ENCODE peak calls at places on chromosomes 4 and X, in six cellular contexts. T is testis, N is uterus, W is K562, O is GM12878, H is ovary. R is an unnamed sample.

GRCh38 chrX:123184858-123185251 is 777 bp downstream of the GRIA3 start:
- DNase-seq in T (peak; percentile 16), N (no peak), W (no peak), O (no peak), H (peak; percentile 19), R (no peak)

GRCh38 chrX:106726485-106727437 is at the start of gene RNF128:
- DNase-seq in T (peak; percentile 41), N (no peak), W (no peak), O (no peak), H (peak; percentile 23), R (no peak)

GRCh38 chrX:39336709-39337294 is 535.5 kb downstream of the MID1IP1 start:
- DNase-seq in T (peak; percentile 33), N (peak; percentile 70), W (no peak), O (peak; percentile 32), H (peak; percentile 56), R (no peak)

GRCh38 chr4:18366762-18367358 is 345.3 kb upstream of the LCORL start:
- DNase-seq in T (no peak), N (no peak), W (no peak), O (peak; percentile 7), H (no peak), R (no peak)

GRCh38 chr4:5378002-5378401 is 326.7 kb downstream of the STK32B start:
- DNase-seq in T (no peak), N (no peak), W (peak; percentile 49), O (no peak), H (no peak), R (no peak)

GRCh38 chrX:68827256-68827655 is 1.6 kb upstream of the EFNB1 start:
- DNase-seq in T (no peak), N (no peak), W (no peak), O (no peak), H (no peak), R (no peak)

GRCh38 chr4:114383721-114384120 is 214.9 kb upstream of the UGT8 start:
- DNase-seq in T (no peak), N (no peak), W (no peak), O (no peak), H (no peak), R (no peak)

GRCh38 chr4:26862381-26862915 is 1.8 kb downstream of the STIM2 start:
- DNase-seq in T (no peak), N (no peak), W (no peak), O (no peak), H (no peak), R (no peak)

GRCh38 chr4:6069845-6070709 is 51.8 kb upstream of the C4orf50 start:
- DNase-seq in T (no peak), N (no peak), W (no peak), O (no peak), H (no peak), R (no peak)

GRCh38 chr4:121796283-121796682 is 4.8 kb upstream of the EXOSC9 start:
- DNase-seq in T (no peak), N (no peak), W (no peak), O (no peak), H (no peak), R (no peak)

GRCh38 chr4:57163530-57164459 is 53.6 kb upstream of the IGFBP7 start:
- DNase-seq in T (peak; percentile 87), N (peak; percentile 72), W (peak; percentile 79), O (peak; percentile 13), H (peak; percentile 80), R (peak; percentile 8)

GRCh38 chr4:20253272-20253798 is 1.6 kb downstream of the SLIT2 start:
- DNase-seq in T (peak; percentile 19), N (peak; percentile 18), W (no peak), O (no peak), H (no peak), R (no peak)

GRCh38 chr4:184355111-184355604 is 119.2 kb downstream of the IRF2 start:
- DNase-seq in T (peak; percentile 28), N (peak; percentile 39), W (peak; percentile 24), O (peak; percentile 84), H (no peak), R (peak; percentile 3)

GRCh38 chr4:10011277-10011676 is 10.0 kb downstream of the SLC2A9 start:
- DNase-seq in T (no peak), N (no peak), W (no peak), O (no peak), H (no peak), R (no peak)

GRCh38 chr4:67106846-67107467 is 438.3 kb downstream of the CENPC start:
- DNase-seq in T (no peak), N (no peak), W (no peak), O (no peak), H (no peak), R (no peak)

GRCh38 chr4:184400375-184400870 is 73.9 kb downstream of the IRF2 start:
- DNase-seq in T (no peak), N (no peak), W (no peak), O (no peak), H (peak; percentile 45), R (no peak)

GRCh38 chr4:152369903-152370296 is 166.0 kb downstream of the FBXW7 start:
- DNase-seq in T (no peak), N (no peak), W (no peak), O (no peak), H (no peak), R (no peak)

GRCh38 chrX:136819026-136819425 is 38.3 kb upstream of the ARHGEF6 start:
- DNase-seq in T (no peak), N (no peak), W (no peak), O (no peak), H (no peak), R (no peak)

GRCh38 chrX:22389544-22390243 is 117.0 kb downstream of the CBLL2 start:
- DNase-seq in T (no peak), N (peak; percentile 34), W (no peak), O (no peak), H (no peak), R (no peak)

GRCh38 chr4:61406677-61407076 is 206.6 kb downstream of the ADGRL3 start:
- DNase-seq in T (no peak), N (no peak), W (no peak), O (no peak), H (no peak), R (no peak)

GRCh38 chr4:139917896-139918295 is 236.1 kb downstream of the MAML3 start:
- DNase-seq in T (no peak), N (no peak), W (no peak), O (no peak), H (no peak), R (no peak)
- H3K4me1 ChIP-seq in T (peaks cover 67% of the 10 kb centered on the region), N (peaks cover 42% of the 10 kb centered on the region), W (no peaks in the 10 kb centered on the region), O (no peaks in the 10 kb centered on the region), H (peaks cover 36% of the 10 kb centered on the region), R (peaks cover 69% of the 10 kb centered on the region)

DNA sequence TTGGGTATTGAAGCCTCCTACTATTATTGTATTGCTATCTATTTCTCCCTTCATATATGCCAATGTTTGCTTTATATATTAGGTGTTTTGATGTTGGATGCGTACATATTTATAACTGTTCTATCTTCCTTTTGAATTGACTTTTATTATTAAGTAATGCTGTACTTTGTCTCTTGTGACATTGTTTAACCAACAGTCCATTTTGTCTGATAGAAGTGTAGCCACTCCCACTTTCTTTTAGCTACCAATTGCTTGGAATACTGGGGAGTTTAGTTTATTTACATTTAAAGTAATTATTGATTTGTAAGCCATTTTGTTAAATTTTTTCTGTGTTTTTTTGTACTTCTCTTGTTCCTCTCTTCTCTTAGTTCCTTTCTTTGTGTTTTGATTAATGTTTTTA is 195.9 kb downstream of the GC start:
- DNase-seq in T (no peak), N (no peak), W (no peak), O (no peak), H (no peak), R (no peak)
- TF ChIP-seq POLR2A in T (no peak), N (no peak), W (no peak), O (no peak), H (no peak), R (no peak)

DNA sequence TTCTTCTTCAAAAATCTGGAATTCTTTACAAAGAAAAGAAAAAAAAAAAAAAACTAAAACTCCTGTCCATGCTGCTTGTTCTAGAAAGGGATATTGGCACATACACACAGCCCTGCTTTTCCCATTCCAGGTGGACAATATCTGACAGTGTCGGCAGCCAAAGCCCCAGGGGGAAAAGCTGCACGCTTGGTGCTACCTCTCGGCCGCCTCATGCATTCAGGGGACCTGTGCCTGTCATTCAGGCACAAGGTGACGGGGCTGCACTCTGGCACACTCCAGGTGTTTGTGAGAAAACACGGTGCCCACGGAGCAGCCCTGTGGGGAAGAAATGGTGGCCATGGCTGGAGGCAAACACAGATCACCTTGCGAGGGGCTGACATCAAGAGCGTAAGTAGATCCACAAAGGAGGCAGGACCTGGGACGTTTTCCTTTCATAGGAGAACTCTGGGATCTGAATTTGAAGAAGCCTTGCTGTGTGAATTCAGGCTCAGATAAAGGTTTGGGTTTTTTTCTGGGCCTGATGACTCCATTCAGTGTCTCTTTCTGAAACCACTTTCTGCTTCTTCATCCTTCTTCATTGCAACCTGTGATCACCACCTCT is 71.9 kb downstream of the NPNT start:
- DNase-seq in T (no peak), N (no peak), W (no peak), O (no peak), H (no peak), R (no peak)
- H3K4me1 ChIP-seq in T (no peaks in the 10 kb centered on the region), N (no peaks in the 10 kb centered on the region), W (peaks cover 8% of the 10 kb centered on the region), O (no peaks in the 10 kb centered on the region), H (no peaks in the 10 kb centered on the region), R (peaks cover 42% of the 10 kb centered on the region)

GRCh38 chrX:41010188-41010846 is 74.9 kb upstream of the USP9X start:
- DNase-seq in T (peak; percentile 83), N (peak; percentile 82), W (peak; percentile 66), O (no peak), H (peak; percentile 84), R (peak; percentile 10)
- TF ChIP-seq POLR2A in T (no peak), N (no peak), W (peak; percentile 76), O (no peak), H (peak; percentile 21), R (no peak)

R was measured in esophagus squamous epithelium.